ENCODE peak calls at places on chromosomes 6 and 20, in ten cellular contexts. Z is esophagus squamous epithelium; Q is stimulated activated CD4-positive, alpha-beta T cell treated with anti-CD3 and anti-CD28 coated beads, Interleukin-4, amount 100 ng/mL, for 1 hour; D is C1 segment of cervical spinal cord; T is IMR-90; P is PC-3; U is Right ventricle myocardium superior; A is activated CD8-positive, alpha-beta memory T cell treated with anti-CD3 and anti-CD28 coated beads, Interleukin-2, amount 50 U/mL, for 48 hours; G is astrocyte of the spinal cord; J is endothelial cell. R is an unnamed sample.

GRCh38 chr6:112305795-112306194 is 41.3 kb upstream of the RFPL4B start:
- DNase-seq in Z (no peak), Q (no peak), D (no peak), T (no peak), P (peak), U (no peak), A (no peak), G (no peak), J (no peak), R (no peak)

GRCh38 chr6:55108469-55109130 is 65.7 kb upstream of the HCRTR2 start:
- DNase-seq in Z (no peak), Q (no peak), D (no peak), T (no peak), P (no peak), U (no peak), A (no peak), G (no peak), J (no peak), R (no peak)

GRCh38 chr20:13922241-13922640 is 68.2 kb downstream of the SEL1L2 start:
- DNase-seq in Z (no peak), Q (no peak), D (no peak), T (no peak), P (peak), U (no peak), A (no peak), G (no peak), J (no peak), R (no peak)

GRCh38 chr6:75345413-75345812 is 60.8 kb upstream of the TMEM30A start:
- DNase-seq in Z (no peak), Q (no peak), D (no peak), T (no peak), P (no peak), U (no peak), A (no peak), G (no peak), J (no peak), R (no peak)

GRCh38 chr6:36724514-36725385 is 27.1 kb downstream of the RAB44 start:
- DNase-seq in Z (no peak), Q (peak), D (no peak), T (peak), P (peak), U (peak), A (peak), G (peak), J (peak), R (peak)

GRCh38 chr20:16301981-16302380 is 271.3 kb downstream of the KIF16B start:
- DNase-seq in Z (no peak), Q (no peak), D (no peak), T (peak), P (peak), U (no peak), A (no peak), G (no peak), J (no peak), R (no peak)

GRCh38 chr6:111614833-111615582 is 9.3 kb upstream of the TRAF3IP2 start:
- DNase-seq in Z (no peak), Q (no peak), D (no peak), T (no peak), P (no peak), U (no peak), A (no peak), G (no peak), J (no peak), R (no peak)

GRCh38 chr6:108656834-108657233 is 96.1 kb downstream of the FOXO3 start:
- DNase-seq in Z (no peak), Q (no peak), D (no peak), T (no peak), P (no peak), U (no peak), A (no peak), G (no peak), J (no peak), R (no peak)

GRCh38 chr20:34861386-34862084 is 11.1 kb downstream of the GGT7 start:
- DNase-seq in Z (no peak), Q (no peak), D (peak), T (no peak), P (peak), U (no peak), A (no peak), G (no peak), J (no peak), R (no peak)

GRCh38 chr6:49541210-49541724 is 9.2 kb upstream of the C6orf141 start:
- DNase-seq in Z (no peak), Q (no peak), D (no peak), T (peak), P (peak), U (no peak), A (no peak), G (peak), J (no peak), R (no peak)

GRCh38 chr6:21949211-21949801 is 347.5 kb downstream of the PRL start:
- DNase-seq in Z (no peak), Q (no peak), D (no peak), T (peak), P (no peak), U (no peak), A (no peak), G (no peak), J (no peak), R (no peak)

GRCh38 chr20:19944772-19945459 is 72.2 kb upstream of the NAA20 start:
- DNase-seq in Z (no peak), Q (no peak), D (no peak), T (peak), P (no peak), U (no peak), A (peak), G (peak), J (no peak), R (no peak)

GRCh38 chr6:93105017-93105416 is 314.3 kb downstream of the EPHA7 start:
- DNase-seq in Z (no peak), Q (no peak), D (no peak), T (peak), P (peak), U (no peak), A (no peak), G (peak), J (no peak), R (no peak)

GRCh38 chr6:165694296-165694695 is 31.3 kb upstream of the PDE10A start:
- DNase-seq in Z (no peak), Q (no peak), D (no peak), T (no peak), P (no peak), U (no peak), A (no peak), G (no peak), J (no peak), R (no peak)

GRCh38 chr20:50032955-50033666 is 50.3 kb downstream of the SNAI1 start:
- DNase-seq in Z (no peak), Q (no peak), D (no peak), T (no peak), P (peak), U (no peak), A (no peak), G (no peak), J (no peak), R (no peak)

GRCh38 chr6:9250852-9251251 is 815.5 kb upstream of the SLC35B3 start:
- DNase-seq in Z (no peak), Q (no peak), D (peak), T (peak), P (peak), U (no peak), A (no peak), G (peak), J (peak), R (no peak)

GRCh38 chr6:161152904-161153662 is 120.8 kb downstream of the AGPAT4 start:
- DNase-seq in Z (no peak), Q (no peak), D (no peak), T (no peak), P (no peak), U (no peak), A (peak), G (no peak), J (no peak), R (no peak)

R was measured in stimulated activated naive CD4-positive, alpha-beta T cell treated with Interleukin-2 at 50 U/mL for 16 hours.